ENCODE peak calls at places on chromosomes 13 and 19, in six cellular contexts. One of them, this sample, is unnamed.

GRCh38 chr19:34179066-34179465 is 6.8 kb downstream of the LSM14A start:
- DNase-seq in body of pancreas: no peak
- DNase-seq in CD8-positive, alpha-beta T cell: no peak
- DNase-seq in mesendoderm: no peak
- DNase-seq in Peyer's patch: no peak
- DNase-seq in tibial nerve: no peak
- DNase-seq in this sample: no peak

GRCh38 chr13:39499580-39499979 is 103.4 kb downstream of the LHFPL6 start:
- DNase-seq in body of pancreas: no peak
- DNase-seq in CD8-positive, alpha-beta T cell: no peak
- DNase-seq in mesendoderm: no peak
- DNase-seq in Peyer's patch: no peak
- DNase-seq in tibial nerve: no peak
- DNase-seq in this sample: no peak

GRCh38 chr13:35485451-35485850 is 9.0 kb upstream of the MAB21L1 start:
- DNase-seq in body of pancreas: no peak
- DNase-seq in CD8-positive, alpha-beta T cell: no peak
- DNase-seq in mesendoderm: peak; percentile 29
- DNase-seq in Peyer's patch: no peak
- DNase-seq in tibial nerve: no peak
- DNase-seq in this sample: no peak

GRCh38 chr13:39406688-39407087 is 196.3 kb downstream of the LHFPL6 start:
- DNase-seq in body of pancreas: no peak
- DNase-seq in CD8-positive, alpha-beta T cell: no peak
- DNase-seq in mesendoderm: peak; percentile 63
- DNase-seq in Peyer's patch: no peak
- DNase-seq in tibial nerve: no peak
- DNase-seq in this sample: no peak

GRCh38 chr19:53865918-53866696 is 1.6 kb upstream of the MYADM start:
- DNase-seq in body of pancreas: peak; percentile 54
- DNase-seq in CD8-positive, alpha-beta T cell: peak; percentile 57
- DNase-seq in mesendoderm: peak; percentile 86
- DNase-seq in Peyer's patch: peak; percentile 84
- DNase-seq in tibial nerve: no peak
- DNase-seq in this sample: peak; percentile 55

GRCh38 chr13:45340422-45341033 is 455 bp downstream of the TPT1 start:
- DNase-seq in body of pancreas: peak; percentile 89
- DNase-seq in CD8-positive, alpha-beta T cell: peak; percentile 68
- DNase-seq in mesendoderm: peak; percentile 93
- DNase-seq in Peyer's patch: peak; percentile 91
- DNase-seq in tibial nerve: peak; percentile 86
- DNase-seq in this sample: peak; percentile 88

GRCh38 chr19:4373601-4374441 is 26.5 kb downstream of the SH3GL1 start:
- DNase-seq in body of pancreas: no peak
- DNase-seq in CD8-positive, alpha-beta T cell: no peak
- DNase-seq in mesendoderm: no peak
- DNase-seq in Peyer's patch: no peak
- DNase-seq in tibial nerve: no peak
- DNase-seq in this sample: peak; percentile 57

GRCh38 chr19:48760514-48761221 is 5.3 kb downstream of the FGF21 start:
- DNase-seq in body of pancreas: peak; percentile 6
- DNase-seq in CD8-positive, alpha-beta T cell: no peak
- DNase-seq in mesendoderm: no peak
- DNase-seq in Peyer's patch: no peak
- DNase-seq in tibial nerve: no peak
- DNase-seq in this sample: no peak

GRCh38 chr13:76929975-76930374 is 18.3 kb upstream of the ACOD1 start:
- DNase-seq in body of pancreas: no peak
- DNase-seq in CD8-positive, alpha-beta T cell: no peak
- DNase-seq in mesendoderm: no peak
- DNase-seq in Peyer's patch: no peak
- DNase-seq in tibial nerve: no peak
- DNase-seq in this sample: no peak

GRCh38 chr13:42369071-42369795 is 97.3 kb downstream of the AKAP11 start:
- DNase-seq in body of pancreas: no peak
- DNase-seq in CD8-positive, alpha-beta T cell: no peak
- DNase-seq in mesendoderm: no peak
- DNase-seq in Peyer's patch: no peak
- DNase-seq in tibial nerve: no peak
- DNase-seq in this sample: no peak

GRCh38 chr19:18675779-18676178 is 7.7 kb upstream of the CRTC1 start:
- DNase-seq in body of pancreas: no peak
- DNase-seq in CD8-positive, alpha-beta T cell: no peak
- DNase-seq in mesendoderm: peak; percentile 43
- DNase-seq in Peyer's patch: no peak
- DNase-seq in tibial nerve: no peak
- DNase-seq in this sample: no peak

GRCh38 chr13:34349091-34349722 is 531.3 kb downstream of the RFC3 start:
- DNase-seq in body of pancreas: peak; percentile 61
- DNase-seq in CD8-positive, alpha-beta T cell: no peak
- DNase-seq in mesendoderm: no peak
- DNase-seq in Peyer's patch: no peak
- DNase-seq in tibial nerve: peak; percentile 77
- DNase-seq in this sample: no peak

GRCh38 chr13:20953245-20953931 is 50.8 kb upstream of the XPO4 start:
- DNase-seq in body of pancreas: no peak
- DNase-seq in CD8-positive, alpha-beta T cell: no peak
- DNase-seq in mesendoderm: no peak
- DNase-seq in Peyer's patch: no peak
- DNase-seq in tibial nerve: no peak
- DNase-seq in this sample: no peak

GRCh38 chr13:43036386-43037220 is 13.2 kb downstream of the DNAJC15 start:
- DNase-seq in body of pancreas: peak; percentile 64
- DNase-seq in CD8-positive, alpha-beta T cell: no peak
- DNase-seq in mesendoderm: peak; percentile 35
- DNase-seq in Peyer's patch: no peak
- DNase-seq in tibial nerve: no peak
- DNase-seq in this sample: no peak

GRCh38 chr19:1232652-1233360 is 5.0 kb downstream of the CBARP start:
- DNase-seq in body of pancreas: peak; percentile 67
- DNase-seq in CD8-positive, alpha-beta T cell: no peak
- DNase-seq in mesendoderm: no peak
- DNase-seq in Peyer's patch: no peak
- DNase-seq in tibial nerve: no peak
- DNase-seq in this sample: no peak

GRCh38 chr13:42788601-42789000 is 7.2 kb downstream of the FAM216B start:
- DNase-seq in body of pancreas: no peak
- DNase-seq in CD8-positive, alpha-beta T cell: no peak
- DNase-seq in mesendoderm: no peak
- DNase-seq in Peyer's patch: no peak
- DNase-seq in tibial nerve: no peak
- DNase-seq in this sample: no peak

GRCh38 chr19:18292810-18293641 is 11.6 kb upstream of the JUND start:
- DNase-seq in body of pancreas: peak; percentile 69
- DNase-seq in CD8-positive, alpha-beta T cell: no peak
- DNase-seq in mesendoderm: peak; percentile 98
- DNase-seq in Peyer's patch: peak; percentile 80
- DNase-seq in tibial nerve: peak; percentile 83
- DNase-seq in this sample: peak; percentile 16

DNA sequence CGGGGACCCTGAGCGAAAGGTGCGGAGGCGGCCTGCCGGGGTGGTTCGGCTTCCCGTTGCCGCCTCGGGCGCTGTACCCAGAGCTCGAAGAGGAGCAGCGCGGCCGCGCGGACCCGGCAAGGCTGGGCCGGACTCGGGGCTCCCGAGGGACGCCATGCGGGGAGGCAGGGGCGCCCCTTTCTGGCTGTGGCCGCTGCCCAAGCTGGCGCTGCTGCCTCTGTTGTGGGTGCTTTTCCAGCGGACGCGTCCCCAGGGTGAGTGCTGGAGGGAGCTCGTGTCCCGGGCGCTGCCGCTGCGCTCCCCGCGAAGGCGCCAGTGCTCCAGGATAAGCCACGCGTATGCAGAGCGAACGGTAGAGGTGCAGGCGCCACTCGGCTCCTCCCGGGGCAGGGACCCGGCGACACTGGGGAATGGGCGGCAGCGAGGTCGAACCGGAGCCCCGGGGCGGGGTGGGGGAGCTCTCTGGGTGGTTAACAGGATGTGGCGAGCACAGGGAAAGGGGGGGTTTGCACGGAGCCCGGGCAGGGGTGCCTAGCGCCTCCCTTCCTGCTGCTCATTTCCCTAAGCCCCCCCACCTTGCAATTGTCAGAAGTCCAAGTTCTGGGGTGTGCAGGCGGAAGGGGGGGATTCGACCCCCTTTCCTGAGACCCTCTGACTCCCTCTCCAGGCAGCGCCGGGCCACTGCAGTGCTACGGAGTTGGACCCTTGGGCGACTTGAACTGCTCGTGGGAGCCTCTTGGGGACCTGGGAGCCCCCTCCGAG is at the start of gene IL27RA:
- DNase-seq in body of pancreas: peak; percentile 67
- DNase-seq in CD8-positive, alpha-beta T cell: peak; percentile 76
- DNase-seq in mesendoderm: peak; percentile 63
- DNase-seq in Peyer's patch: peak; percentile 72
- DNase-seq in tibial nerve: peak; percentile 42
- DNase-seq in this sample: no peak
- H3K27ac ChIP-seq in body of pancreas: peak within 1 kb of the TSS; percentile 64
- H3K27ac ChIP-seq in CD8-positive, alpha-beta T cell: peak within 1 kb of the TSS; percentile 95
- H3K27ac ChIP-seq in mesendoderm: no peak within 1 kb of the TSS
- H3K27ac ChIP-seq in Peyer's patch: peak within 1 kb of the TSS; percentile 81
- H3K27ac ChIP-seq in tibial nerve: peak within 1 kb of the TSS; percentile 52
- H3K27ac ChIP-seq in this sample: no peak within 1 kb of the TSS

DNA sequence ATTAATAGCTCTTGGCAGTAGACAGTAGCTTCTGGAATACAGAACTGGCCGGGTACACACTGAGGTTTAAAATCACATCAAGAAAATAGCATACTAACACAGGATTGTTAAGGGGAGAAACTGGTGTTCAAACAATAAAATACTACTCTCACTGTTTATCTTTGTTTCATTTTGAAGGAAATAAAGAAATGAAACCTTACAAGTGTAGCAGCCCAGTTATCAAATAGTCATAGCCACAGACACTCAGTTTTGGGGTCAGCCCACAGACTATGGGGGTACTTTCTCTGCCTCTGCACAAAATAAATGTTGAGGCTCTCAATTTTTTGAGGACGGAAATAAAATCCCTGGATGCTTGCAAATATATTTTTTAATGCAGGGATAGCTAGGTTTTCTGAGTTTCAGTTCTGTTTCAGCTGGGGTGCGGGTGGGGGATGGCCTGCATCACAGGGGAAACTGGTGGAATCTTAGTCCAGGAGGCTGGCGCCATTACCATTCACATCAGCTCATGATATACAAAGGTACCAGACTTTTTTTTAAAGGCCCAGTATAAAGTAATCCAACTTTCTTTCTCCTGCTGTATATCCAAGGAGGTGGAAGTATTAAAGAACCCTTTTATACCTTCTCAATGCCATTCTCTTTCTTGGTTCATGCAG is 343.6 kb downstream of the KCNRG start:
- DNase-seq in body of pancreas: no peak
- DNase-seq in CD8-positive, alpha-beta T cell: no peak
- DNase-seq in mesendoderm: no peak
- DNase-seq in Peyer's patch: no peak
- DNase-seq in tibial nerve: no peak
- DNase-seq in this sample: no peak
- H3K27ac ChIP-seq in body of pancreas: peak overlapping the region; percentile 73
- H3K27ac ChIP-seq in CD8-positive, alpha-beta T cell: no peak overlapping the region
- H3K27ac ChIP-seq in mesendoderm: no peak overlapping the region
- H3K27ac ChIP-seq in Peyer's patch: peak overlapping the region; percentile 12
- H3K27ac ChIP-seq in tibial nerve: peak overlapping the region; percentile 84
- H3K27ac ChIP-seq in this sample: peak overlapping the region; percentile 44

DNA sequence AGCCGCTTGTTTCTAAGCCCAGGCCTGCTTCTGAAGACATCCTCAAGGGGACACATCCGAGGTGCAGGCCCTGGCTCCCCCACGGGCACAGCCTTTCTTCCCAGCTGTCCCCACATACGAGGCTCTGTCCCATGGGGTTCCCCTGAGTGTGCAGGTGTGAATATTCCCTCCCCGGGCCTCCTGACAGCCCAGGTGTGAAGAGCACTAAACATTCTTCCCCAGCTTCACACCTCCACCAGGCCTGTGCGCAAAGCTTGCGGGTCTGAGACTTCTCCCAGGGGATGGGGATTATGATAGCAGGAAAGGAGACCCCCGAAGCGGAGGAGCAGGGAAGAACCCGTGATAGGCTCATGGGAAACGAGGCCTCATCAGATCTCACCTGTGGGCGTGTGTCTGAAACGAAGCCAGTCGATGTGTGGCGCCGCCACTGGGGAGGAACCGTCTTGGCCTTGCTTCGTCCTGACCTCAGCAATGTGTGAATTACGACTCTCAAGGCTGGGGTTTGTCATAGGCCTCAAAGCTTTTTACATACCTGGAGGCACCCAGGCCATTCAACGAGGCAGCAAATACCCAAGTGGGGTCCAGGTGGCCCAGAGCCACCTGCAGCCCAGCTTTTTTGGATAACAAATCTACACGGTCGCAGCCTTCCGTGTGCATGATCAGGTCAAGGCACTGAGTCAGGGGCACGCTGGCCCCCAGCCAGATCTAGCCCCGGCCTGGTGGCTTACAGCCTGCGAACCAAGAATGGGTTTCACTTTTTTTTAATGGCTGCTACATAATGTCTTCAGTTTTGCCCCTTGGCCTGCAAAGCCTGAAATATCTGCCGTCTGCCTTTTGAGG is 134.3 kb downstream of the STK24 start:
- DNase-seq in body of pancreas: no peak
- DNase-seq in CD8-positive, alpha-beta T cell: no peak
- DNase-seq in mesendoderm: no peak
- DNase-seq in Peyer's patch: no peak
- DNase-seq in tibial nerve: no peak
- DNase-seq in this sample: no peak
- H3K27ac ChIP-seq in body of pancreas: no peak overlapping the region
- H3K27ac ChIP-seq in CD8-positive, alpha-beta T cell: no peak overlapping the region
- H3K27ac ChIP-seq in mesendoderm: no peak overlapping the region
- H3K27ac ChIP-seq in Peyer's patch: no peak overlapping the region
- H3K27ac ChIP-seq in tibial nerve: no peak overlapping the region
- H3K27ac ChIP-seq in this sample: no peak overlapping the region

DNA sequence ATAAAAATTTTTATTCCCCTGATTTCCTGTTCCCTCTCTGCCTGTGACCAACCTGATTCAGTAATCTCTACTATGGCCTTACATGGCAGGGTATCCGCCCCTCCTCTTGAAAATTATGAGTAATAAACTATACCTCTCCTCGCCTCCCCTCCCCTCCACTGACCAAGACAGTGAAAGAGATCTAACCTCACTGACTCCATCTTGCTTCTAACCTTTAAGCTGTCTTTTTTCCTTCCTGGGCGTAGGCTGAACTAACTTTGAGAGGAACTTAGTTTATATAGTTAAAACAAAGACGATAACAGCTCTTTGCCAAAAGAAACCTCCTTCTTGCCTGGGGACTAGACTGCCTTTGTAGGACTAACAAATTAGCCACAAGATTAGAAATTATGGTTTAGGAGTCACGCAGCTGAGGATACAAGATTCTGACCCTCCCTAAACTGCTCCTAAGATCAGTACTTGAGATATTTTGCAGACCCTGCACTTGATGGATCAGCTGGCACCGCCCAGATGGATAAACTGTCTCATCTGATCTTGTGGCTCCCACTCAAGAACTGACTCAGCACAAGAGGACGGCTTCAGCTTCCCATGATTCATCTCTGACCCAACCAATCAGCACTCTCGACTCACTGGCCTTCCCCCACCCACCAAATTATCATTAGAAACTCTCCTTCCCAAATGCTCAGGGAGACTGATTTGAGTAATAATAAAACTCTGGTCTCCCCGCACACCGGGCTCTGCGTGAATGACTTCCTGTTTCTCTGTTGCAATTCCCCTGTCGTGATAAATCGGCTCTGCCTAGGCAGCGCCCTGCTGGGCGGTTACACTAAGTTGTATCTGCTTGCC is 187.1 kb downstream of the TDRD3 start:
- DNase-seq in body of pancreas: no peak
- DNase-seq in CD8-positive, alpha-beta T cell: no peak
- DNase-seq in mesendoderm: peak; percentile 83
- DNase-seq in Peyer's patch: no peak
- DNase-seq in tibial nerve: peak; percentile 63
- DNase-seq in this sample: no peak
- H3K27ac ChIP-seq in body of pancreas: no peak overlapping the region
- H3K27ac ChIP-seq in CD8-positive, alpha-beta T cell: no peak overlapping the region
- H3K27ac ChIP-seq in mesendoderm: peak overlapping the region; percentile 25
- H3K27ac ChIP-seq in Peyer's patch: peak overlapping the region; percentile 49
- H3K27ac ChIP-seq in tibial nerve: peak overlapping the region; percentile 80
- H3K27ac ChIP-seq in this sample: no peak overlapping the region

GRCh38 chr19:35433448-35433847 is 14.6 kb upstream of the FFAR2 start:
- DNase-seq in body of pancreas: no peak
- DNase-seq in CD8-positive, alpha-beta T cell: no peak
- DNase-seq in mesendoderm: no peak
- DNase-seq in Peyer's patch: no peak
- DNase-seq in tibial nerve: no peak
- DNase-seq in this sample: no peak
- H3K27ac ChIP-seq in body of pancreas: peak overlapping the region; percentile 76
- H3K27ac ChIP-seq in CD8-positive, alpha-beta T cell: no peak overlapping the region
- H3K27ac ChIP-seq in mesendoderm: no peak overlapping the region
- H3K27ac ChIP-seq in Peyer's patch: peak overlapping the region; percentile 79
- H3K27ac ChIP-seq in tibial nerve: no peak overlapping the region
- H3K27ac ChIP-seq in this sample: no peak overlapping the region

This sample was measured in substantia nigra.